ENCODE peak calls at places on chromosomes 3 and 15, in seven cellular contexts. U is Calu3, B is B cell, O is psoas muscle, X is A549, T is esophagus muscularis mucosa, G is lower lobe of right lung. S is an unnamed sample.
A peak's percentile ranks its signal among the peaks of the same experiment; 100 is the strongest.

GRCh38 chr15:68776477-68777270 is 44.0 kb downstream of the ANP32A start:
- DNase-seq in U (no peak), B (no peak), O (no peak), X (no peak), T (no peak), G (no peak), S (no peak)

GRCh38 chr3:46895204-46895660 is 17.7 kb downstream of the PTH1R start:
- DNase-seq in U (peak; percentile 81), B (peak; percentile 81), O (peak; percentile 85), X (peak; percentile 58), T (no peak), G (peak; percentile 82), S (peak; percentile 84)

GRCh38 chr15:89551502-89551901 is 23.8 kb upstream of the TICRR start:
- DNase-seq in U (no peak), B (no peak), O (no peak), X (no peak), T (no peak), G (no peak), S (no peak)

GRCh38 chr3:111761309-111761795 is 97.7 kb upstream of the PHLDB2 start:
- DNase-seq in U (no peak), B (no peak), O (no peak), X (no peak), T (no peak), G (no peak), S (no peak)

GRCh38 chr15:75193272-75193671 is 8.4 kb upstream of the C15orf39 start:
- DNase-seq in U (no peak), B (no peak), O (no peak), X (no peak), T (no peak), G (no peak), S (no peak)

GRCh38 chr3:127064391-127065137 is 81.6 kb downstream of the PLXNA1 start:
- DNase-seq in U (no peak), B (no peak), O (peak; percentile 58), X (peak; percentile 8), T (no peak), G (peak; percentile 27), S (peak; percentile 47)

GRCh38 chr3:71984843-71985594 is 200.1 kb upstream of the PROK2 start:
- DNase-seq in U (no peak), B (no peak), O (no peak), X (no peak), T (no peak), G (no peak), S (no peak)

GRCh38 chr15:69951511-69952209 is 146.1 kb downstream of the TLE3 start:
- DNase-seq in U (no peak), B (no peak), O (no peak), X (no peak), T (peak; percentile 5), G (no peak), S (no peak)

GRCh38 chr3:182399978-182400737 is 393.1 kb upstream of the ATP11B start:
- DNase-seq in U (no peak), B (no peak), O (no peak), X (no peak), T (no peak), G (no peak), S (no peak)

GRCh38 chr3:182400838-182401237 is 392.5 kb upstream of the ATP11B start:
- DNase-seq in U (no peak), B (no peak), O (no peak), X (no peak), T (no peak), G (no peak), S (no peak)

GRCh38 chr3:182404031-182404430 is 389.3 kb upstream of the ATP11B start:
- DNase-seq in U (no peak), B (no peak), O (no peak), X (no peak), T (no peak), G (no peak), S (no peak)

GRCh38 chr3:182410051-182410450 is 383.3 kb upstream of the ATP11B start:
- DNase-seq in U (no peak), B (no peak), O (no peak), X (no peak), T (no peak), G (no peak), S (no peak)

GRCh38 chr3:182405752-182406151 is 387.6 kb upstream of the ATP11B start:
- DNase-seq in U (no peak), B (no peak), O (no peak), X (no peak), T (no peak), G (no peak), S (no peak)
- TF ChIP-seq CTCF in U (no peak), B (no peak), O (no peak), X (no peak), T (no peak), G (no peak), S (no peak)

GRCh38 chr15:99103279-99103678 is 1.6 kb upstream of the SYNM start:
- DNase-seq in U (no peak), B (no peak), O (no peak), X (no peak), T (no peak), G (no peak), S (no peak)

GRCh38 chr15:99106417-99107220 is 1.7 kb downstream of the SYNM start:
- DNase-seq in U (no peak), B (no peak), O (peak; percentile 70), X (no peak), T (no peak), G (peak; percentile 42), S (peak; percentile 93)

GRCh38 chr15:99105516-99106341 is 849 bp downstream of the SYNM start:
- DNase-seq in U (peak; percentile 63), B (no peak), O (peak; percentile 86), X (peak; percentile 60), T (no peak), G (peak; percentile 56), S (peak; percentile 79)

GRCh38 chr15:99102332-99103235 is 2.3 kb upstream of the SYNM start:
- DNase-seq in U (no peak), B (no peak), O (no peak), X (no peak), T (no peak), G (no peak), S (peak; percentile 62)

DNA sequence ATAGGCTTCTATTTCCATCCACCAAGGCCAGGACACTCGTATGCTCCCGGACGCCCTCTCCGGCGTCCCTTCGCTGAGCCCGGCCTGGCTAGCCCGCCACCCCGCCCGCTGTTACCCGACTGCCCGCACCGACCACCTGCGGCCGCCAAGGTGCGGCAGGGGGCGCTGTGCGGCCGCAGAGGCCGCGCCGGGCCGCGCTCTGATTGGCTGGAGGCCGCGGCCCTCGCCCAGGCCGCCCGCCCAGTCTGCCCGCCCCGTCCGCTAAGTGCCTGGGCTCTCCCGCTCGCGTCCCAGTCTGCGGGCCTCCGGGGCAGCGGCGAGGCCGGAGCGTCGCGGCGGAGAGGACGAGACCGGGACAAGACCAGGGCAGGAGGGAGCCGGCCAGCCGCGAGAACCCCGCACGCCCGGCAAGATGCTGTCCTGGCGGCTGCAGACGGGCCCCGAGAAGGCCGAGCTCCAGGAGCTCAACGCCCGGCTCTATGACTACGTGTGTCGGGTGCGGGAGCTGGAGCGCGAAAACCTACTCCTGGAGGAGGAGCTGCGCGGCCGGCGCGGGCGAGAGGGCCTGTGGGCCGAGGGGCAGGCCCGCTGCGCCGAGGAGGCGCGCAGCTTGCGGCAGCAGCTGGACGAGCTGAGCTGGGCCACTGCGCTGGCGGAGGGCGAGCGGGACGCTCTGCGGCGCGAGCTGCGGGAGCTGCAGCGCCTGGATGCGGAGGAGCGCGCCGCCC is at the start of gene SYNM:
- DNase-seq in U (peak; percentile 89), B (no peak), O (peak; percentile 94), X (peak; percentile 94), T (no peak), G (peak; percentile 73), S (peak; percentile 94)
- TF ChIP-seq CTCF in U (peak; percentile 84), B (peak; percentile 48), O (peak; percentile 95), X (peak; percentile 99), T (peak; percentile 90), G (peak; percentile 85), S (peak; percentile 90)

DNA sequence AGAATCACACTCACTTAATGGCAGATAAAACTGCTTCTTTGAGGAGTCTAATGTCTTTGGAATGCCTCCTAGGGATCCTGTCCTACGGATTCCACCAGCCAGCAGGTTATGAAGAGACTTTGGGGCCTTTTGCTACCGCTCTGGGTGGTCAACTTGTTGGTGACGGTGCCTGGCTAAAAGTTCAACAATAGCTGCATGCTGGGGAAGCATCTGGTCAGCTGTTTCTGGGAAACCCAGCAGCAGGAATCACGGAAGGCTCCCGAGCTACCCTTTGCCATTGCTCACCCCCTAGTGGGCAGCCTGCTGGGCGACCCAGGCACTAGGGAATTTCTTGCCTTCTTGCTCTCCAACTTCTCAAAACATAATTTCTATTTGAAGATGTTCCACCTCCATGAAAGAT is 263.3 kb downstream of the NEK10 start:
- DNase-seq in U (peak; percentile 38), B (no peak), O (no peak), X (peak; percentile 6), T (no peak), G (no peak), S (no peak)
- TF ChIP-seq CTCF in U (peak; percentile 35), B (no peak), O (peak; percentile 16), X (peak; percentile 17), T (no peak), G (no peak), S (no peak)

GRCh38 chr3:134426660-134427181 is 52.5 kb upstream of the AMOTL2 start:
- DNase-seq in U (no peak), B (no peak), O (peak; percentile 57), X (no peak), T (no peak), G (no peak), S (no peak)

GRCh38 chr3:134428396-134428795 is 54.1 kb upstream of the AMOTL2 start:
- DNase-seq in U (no peak), B (no peak), O (no peak), X (no peak), T (no peak), G (no peak), S (no peak)

GRCh38 chr3:134427400-134428111 is 53.3 kb upstream of the AMOTL2 start:
- DNase-seq in U (peak; percentile 86), B (no peak), O (peak; percentile 88), X (peak; percentile 70), T (no peak), G (no peak), S (peak; percentile 88)

GRCh38 chr3:134423153-134423552 is 48.9 kb upstream of the AMOTL2 start:
- DNase-seq in U (peak; percentile 19), B (no peak), O (no peak), X (no peak), T (no peak), G (no peak), S (no peak)

DNA sequence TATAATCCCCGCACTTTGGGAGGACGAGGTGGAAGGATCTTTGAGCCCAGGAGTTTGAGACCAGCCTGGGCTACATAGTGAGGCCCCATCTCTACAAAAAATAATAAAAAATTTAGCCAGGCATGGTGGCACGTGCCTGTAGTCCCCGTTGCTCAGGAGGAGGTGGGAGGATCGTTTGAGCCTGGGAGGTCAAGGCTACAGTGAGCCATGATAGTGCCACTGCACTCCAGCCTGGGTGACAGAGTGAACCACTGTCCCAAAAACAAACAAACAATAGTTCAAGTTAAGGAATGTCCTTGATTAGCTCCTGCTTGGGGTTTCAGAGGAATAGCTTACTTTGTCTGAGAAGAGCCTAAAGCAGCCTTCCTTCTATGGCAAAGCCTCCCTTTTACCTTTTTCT is 51.7 kb upstream of the AMOTL2 start:
- DNase-seq in U (no peak), B (no peak), O (no peak), X (no peak), T (no peak), G (no peak), S (no peak)
- TF ChIP-seq CTCF in U (no peak), B (no peak), O (no peak), X (no peak), T (no peak), G (no peak), S (no peak)

GRCh38 chr3:161274691-161275298 is 53.7 kb downstream of the NMD3 start:
- DNase-seq in U (peak; percentile 63), B (peak; percentile 59), O (no peak), X (no peak), T (no peak), G (no peak), S (no peak)
- TF ChIP-seq CTCF in U (peak; percentile 39), B (peak; percentile 64), O (peak; percentile 50), X (peak; percentile 26), T (peak; percentile 29), G (peak; percentile 51), S (no peak)